ENCODE peak calls at places on chromosome 3, in eight cellular contexts. T is fibroblast of mammary gland; G is astrocyte of the spinal cord; V is cardiac fibroblast; E is naive thymus-derived CD4-positive, alpha-beta T cell; K is coronary artery; O is endothelial cell of umbilical vein; Q is Panc1. X is an unnamed sample.

GRCh38 chr3:197750396-197750831 is 731 bp downstream of the FYTTD1 start:
- DNase-seq in E (peak), G (peak), K (peak), O (peak), V (peak), Q (no peak), T (peak), X (peak)

GRCh38 chr3:129126726-129127280 is 5.2 kb upstream of the RAB43 start:
- DNase-seq in Q (no peak), E (no peak), T (no peak), V (no peak), O (no peak), G (no peak), K (no peak), X (no peak)

GRCh38 chr3:186619787-186620212 is 6.9 kb downstream of the AHSG start:
- DNase-seq in K (no peak), O (no peak), G (no peak), Q (no peak), T (no peak), V (no peak), E (no peak), X (no peak)

GRCh38 chr3:7371693-7372572 is 511.0 kb downstream of the GRM7 start:
- DNase-seq in V (no peak), K (no peak), T (no peak), Q (no peak), G (no peak), E (no peak), O (no peak), X (no peak)

GRCh38 chr3:127140501-127141460 is 52.1 kb upstream of the PRR23E start:
- DNase-seq in K (peak), V (no peak), O (no peak), T (no peak), E (no peak), Q (no peak), G (no peak), X (no peak)

GRCh38 chr3:34947849-34948248 is 691.5 kb upstream of the ARPP21 start:
- DNase-seq in O (peak), Q (no peak), K (no peak), G (peak), T (peak), E (no peak), V (peak), X (no peak)

GRCh38 chr3:134898315-134898714 is 103.3 kb downstream of the EPHB1 start:
- DNase-seq in K (no peak), Q (no peak), T (no peak), O (no peak), G (no peak), E (no peak), V (no peak), X (no peak)

GRCh38 chr3:128524374-128525299 is 31.6 kb upstream of the GATA2 start:
- DNase-seq in G (no peak), V (peak), O (no peak), Q (no peak), E (no peak), K (no peak), T (no peak), X (no peak)

GRCh38 chr3:113271189-113271588 is 59.8 kb downstream of the BOC start:
- DNase-seq in K (no peak), T (no peak), O (no peak), V (no peak), G (no peak), Q (no peak), E (peak), X (no peak)

GRCh38 chr3:37955918-37956317 is 34.7 kb upstream of the VILL start:
- DNase-seq in O (peak), G (no peak), K (no peak), V (no peak), T (no peak), Q (no peak), E (no peak), X (no peak)

GRCh38 chr3:74531491-74531890 is 83.0 kb downstream of the CNTN3 start:
- DNase-seq in G (no peak), E (no peak), Q (no peak), O (no peak), V (peak), T (peak), K (no peak), X (no peak)

GRCh38 chr3:66938338-66938963 is 59.7 kb upstream of the KBTBD8 start:
- DNase-seq in V (peak), E (peak), T (peak), K (no peak), Q (peak), O (peak), G (peak), X (peak)

GRCh38 chr3:95312650-95313049 is 1249.8 kb downstream of the NSUN3 start:
- DNase-seq in E (no peak), T (no peak), V (no peak), O (no peak), G (no peak), Q (no peak), K (no peak), X (no peak)

GRCh38 chr3:43747641-43748040 is 56.9 kb downstream of the ABHD5 start:
- DNase-seq in V (peak), Q (no peak), T (peak), E (no peak), G (no peak), K (no peak), O (peak), X (no peak)

GRCh38 chr3:153706706-153707105 is 414.5 kb upstream of the ARHGEF26 start:
- DNase-seq in E (no peak), K (no peak), G (no peak), T (no peak), O (no peak), Q (no peak), V (no peak), X (no peak)

GRCh38 chr3:33718595-33718907 is 497 bp upstream of the CLASP2 start:
- DNase-seq in G (no peak), Q (no peak), K (no peak), V (no peak), T (no peak), E (no peak), O (no peak), X (peak)

GRCh38 chr3:27560484-27561056 is 76.4 kb upstream of the SLC4A7 start:
- DNase-seq in Q (no peak), T (peak), G (no peak), K (no peak), O (no peak), E (no peak), V (peak), X (no peak)

GRCh38 chr3:182959474-182960350 is 20.6 kb downstream of the DCUN1D1 start:
- DNase-seq in T (no peak), Q (no peak), O (peak), E (no peak), K (no peak), V (no peak), G (peak), X (no peak)

GRCh38 chr3:96619475-96619874 is 194.9 kb upstream of the EPHA6 start:
- DNase-seq in V (no peak), K (no peak), O (no peak), E (no peak), T (no peak), G (no peak), Q (no peak), X (no peak)

GRCh38 chr3:129442486-129442885 is 2.5 kb downstream of the IFT122 start:
- DNase-seq in V (no peak), O (peak), Q (no peak), T (no peak), G (no peak), E (no peak), K (no peak), X (no peak)

GRCh38 chr3:16055606-16056209 is 118.8 kb upstream of the GALNT15 start:
- DNase-seq in G (peak), O (peak), E (no peak), K (no peak), V (peak), T (no peak), Q (no peak), X (no peak)

GRCh38 chr3:127149621-127150310 is 43.2 kb upstream of the PRR23E start:
- DNase-seq in Q (no peak), T (no peak), E (no peak), K (no peak), O (no peak), G (no peak), V (no peak), X (peak)

GRCh38 chr3:59908280-59908679 is 858.5 kb upstream of the CFAP20DC start:
- DNase-seq in O (no peak), G (no peak), T (no peak), K (no peak), V (no peak), E (no peak), Q (no peak), X (no peak)

GRCh38 chr3:154602241-154602640 is 172.3 kb upstream of the GPR149 start:
- DNase-seq in G (no peak), Q (no peak), T (no peak), K (no peak), E (no peak), O (no peak), V (no peak), X (no peak)

GRCh38 chr3:98013428-98014349 is 21.4 kb downstream of the GABRR3 start:
- DNase-seq in E (no peak), V (no peak), Q (no peak), K (no peak), G (no peak), O (no peak), T (peak), X (no peak)

GRCh38 chr3:195844671-195845218 is 33.0 kb upstream of the MUC4 start:
- DNase-seq in T (no peak), E (no peak), O (no peak), G (no peak), V (no peak), Q (no peak), K (no peak), X (no peak)

GRCh38 chr3:8509961-8510360 is 8.3 kb downstream of the LMCD1 start:
- DNase-seq in V (peak), K (no peak), G (peak), E (no peak), Q (peak), T (peak), O (peak), X (peak)

GRCh38 chr3:45275006-45275704 is 49.1 kb upstream of the TMEM158 start:
- DNase-seq in T (no peak), V (no peak), O (no peak), G (no peak), E (no peak), K (no peak), Q (no peak), X (no peak)

DNA sequence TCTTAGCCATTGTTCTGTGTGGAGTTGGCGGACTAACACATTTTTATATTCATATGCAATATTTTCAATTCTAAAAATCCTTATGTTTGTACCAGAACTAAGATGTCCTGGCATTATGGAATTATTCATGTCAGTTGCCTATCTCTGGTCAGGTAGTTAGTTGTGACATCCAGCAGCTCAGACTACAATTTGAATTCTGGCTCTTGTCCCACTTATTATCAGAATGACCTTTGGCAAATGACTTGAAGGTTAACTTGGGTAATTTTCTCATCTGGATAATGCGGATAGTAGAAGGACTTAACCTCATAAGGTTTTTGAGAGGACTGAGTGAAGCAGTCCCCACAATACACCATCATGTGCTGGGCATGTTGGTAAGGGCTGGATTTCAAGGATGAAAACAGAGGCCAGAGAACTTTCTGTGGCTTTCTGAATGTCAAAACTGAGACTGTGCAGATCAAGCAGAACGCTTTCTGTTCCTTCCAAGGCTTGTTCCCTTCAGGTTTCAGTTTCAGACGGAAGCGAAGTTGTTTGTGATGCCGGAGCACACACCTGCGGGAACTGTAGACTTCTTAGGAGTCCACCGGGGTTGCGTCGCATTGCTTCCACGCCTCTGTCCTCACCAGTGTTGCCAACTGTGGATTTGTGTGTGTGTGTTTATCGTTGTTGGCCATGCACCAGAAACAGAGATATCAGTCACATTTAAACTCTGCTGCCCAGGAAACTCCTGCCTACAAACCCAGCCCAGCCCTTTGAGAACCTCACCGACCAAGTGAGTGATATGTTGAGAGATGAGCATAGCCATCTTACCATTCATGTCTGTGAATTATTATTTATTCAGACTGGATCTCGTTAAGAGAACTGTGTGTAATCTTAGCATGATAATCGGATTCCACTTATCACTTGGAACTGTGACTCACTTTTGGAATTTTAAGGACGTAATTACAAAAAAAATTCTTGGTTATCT is 76.0 kb downstream of the PTPRG start:
- DNase-seq in G (no peak), V (peak), K (no peak), Q (no peak), O (peak), E (no peak), T (peak), X (peak)
- H3K4me3 ChIP-seq in G (no peak), V (peak), K (peak), Q (no peak), O (no peak), E (no peak), T (no peak), X (no peak)

GRCh38 chr3:133383175-133383574 is 16.7 kb upstream of the BFSP2 start:
- DNase-seq in E (no peak), T (no peak), V (no peak), Q (no peak), K (no peak), G (no peak), O (no peak), X (no peak)
- H3K4me3 ChIP-seq in E (no peak), T (no peak), V (no peak), Q (no peak), K (no peak), G (no peak), O (no peak), X (no peak)

GRCh38 chr3:39181408-39182335 is 10.7 kb downstream of the XIRP1 start:
- DNase-seq in T (no peak), O (no peak), K (no peak), E (no peak), Q (no peak), V (no peak), G (no peak), X (no peak)
- H3K4me3 ChIP-seq in T (no peak), O (no peak), K (peak), E (peak), Q (peak), V (no peak), G (no peak), X (no peak)

GRCh38 chr3:190747566-190747965 is 114.9 kb downstream of the GMNC start:
- DNase-seq in O (no peak), T (no peak), G (no peak), K (no peak), Q (no peak), V (peak), E (no peak), X (no peak)
- H3K4me3 ChIP-seq in O (no peak), T (no peak), G (no peak), K (no peak), Q (no peak), V (no peak), E (no peak), X (no peak)

GRCh38 chr3:30180305-30181275 is 425.8 kb upstream of the TGFBR2 start:
- DNase-seq in G (no peak), Q (no peak), E (no peak), V (peak), K (no peak), T (peak), O (no peak), X (no peak)
- H3K4me3 ChIP-seq in G (no peak), Q (no peak), E (no peak), V (no peak), K (no peak), T (no peak), O (no peak), X (no peak)

GRCh38 chr3:167736997-167737396 is 1.5 kb downstream of the SERPINI1 start:
- DNase-seq in E (no peak), G (no peak), T (no peak), Q (no peak), K (no peak), O (no peak), V (no peak), X (no peak)

GRCh38 chr3:167735233-167736107 is at the start of gene SERPINI1:
- DNase-seq in T (peak), O (peak), Q (peak), G (peak), V (peak), E (no peak), K (peak), X (peak)

GRCh38 chr3:167736264-167736787 is 805 bp downstream of the SERPINI1 start:
- DNase-seq in E (no peak), Q (no peak), K (no peak), G (no peak), T (no peak), O (no peak), V (no peak), X (no peak)

GRCh38 chr3:167739190-167739589 is 3.7 kb downstream of the SERPINI1 start:
- DNase-seq in O (no peak), G (no peak), T (no peak), K (no peak), E (no peak), V (no peak), Q (no peak), X (no peak)

DNA sequence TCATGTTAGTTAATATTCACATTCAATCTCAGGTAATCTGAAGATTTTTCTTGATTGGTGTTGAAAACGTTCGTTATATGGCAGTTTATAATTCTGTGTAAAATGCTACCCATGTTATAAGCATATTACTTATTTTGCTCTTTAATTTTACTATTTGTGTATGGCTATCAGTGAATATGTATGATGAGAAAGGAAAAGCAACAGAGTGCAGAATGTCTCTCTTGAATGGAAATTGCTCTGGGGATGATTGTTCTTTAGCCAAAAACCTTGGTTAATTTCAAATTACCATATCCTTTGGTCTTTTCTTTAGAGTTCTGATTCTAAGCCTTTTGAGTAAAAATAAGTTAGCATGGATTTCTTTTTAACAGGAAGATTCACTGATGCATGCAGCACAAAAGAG is 2.5 kb downstream of the SERPINI1 start:
- DNase-seq in V (no peak), O (no peak), T (no peak), K (no peak), E (no peak), Q (no peak), G (no peak), X (no peak)
- H3K4me3 ChIP-seq in V (no peak), O (no peak), T (no peak), K (no peak), E (no peak), Q (no peak), G (no peak), X (no peak)

DNA sequence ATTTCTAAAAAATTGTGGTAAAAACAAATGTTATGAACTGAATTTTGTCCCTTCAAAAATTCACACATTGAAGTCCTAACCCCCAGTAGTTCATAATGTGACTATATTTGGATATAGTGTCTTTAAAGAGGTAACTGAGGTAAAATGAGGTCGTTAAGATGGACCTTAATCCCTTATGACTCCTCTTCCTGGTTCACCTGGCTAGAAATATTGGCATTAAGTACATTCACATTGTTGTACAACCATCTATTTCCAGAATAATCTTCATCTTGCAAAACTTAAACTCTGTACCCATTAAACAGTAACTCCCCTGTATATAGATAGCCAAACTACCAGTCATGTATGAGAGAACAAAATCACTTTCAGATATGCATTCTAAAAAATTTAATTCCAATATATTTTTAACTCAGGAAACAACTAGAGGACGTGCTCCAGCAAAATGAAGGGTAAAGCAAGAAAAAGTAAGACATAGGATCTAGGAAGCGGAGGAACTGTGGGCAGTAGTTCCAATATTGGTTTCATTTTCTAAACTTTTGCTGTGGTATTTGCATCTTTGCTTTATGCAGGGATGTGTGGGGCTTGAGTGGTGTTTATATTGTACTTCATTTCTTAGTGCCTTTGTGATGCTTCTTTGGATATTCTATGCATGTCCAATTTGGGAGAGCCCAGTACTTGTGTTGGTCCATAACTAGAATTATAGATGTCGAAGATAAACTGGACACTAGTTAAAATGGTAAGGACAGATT is 36.7 kb upstream of the IL20RB start:
- DNase-seq in G (no peak), Q (no peak), E (no peak), O (no peak), K (no peak), V (no peak), T (no peak), X (no peak)
- H3K4me3 ChIP-seq in G (no peak), Q (no peak), E (peak), O (no peak), K (no peak), V (no peak), T (no peak), X (no peak)

GRCh38 chr3:170802164-170803151 is 67.5 kb downstream of the RPL22L1 start:
- DNase-seq in G (peak), O (peak), V (peak), K (no peak), T (peak), E (no peak), Q (no peak), X (no peak)
- H3K4me3 ChIP-seq in G (no peak), O (no peak), V (no peak), K (no peak), T (no peak), E (no peak), Q (no peak), X (no peak)